ENCODE peak calls at places on chromosomes 13 and 19, in seven cellular contexts. B, D, W, N, X, P and Z are unnamed samples.

GRCh38 chr19:38561053-38561606 is 56.6 kb downstream of the MAP4K1 start:
- DNase-seq in W (no peak), B (no peak), P (no peak), D (no peak), X (no peak), N (no peak), Z (no peak)

GRCh38 chr13:42786696-42787095 is 5.3 kb downstream of the FAM216B start:
- DNase-seq in B (no peak), N (no peak), D (no peak), P (no peak), W (no peak), X (no peak), Z (no peak)

GRCh38 chr19:28831464-28831863 is 381.5 kb downstream of the UQCRFS1 start:
- DNase-seq in W (no peak), N (no peak), B (no peak), D (no peak), X (no peak), P (no peak), Z (no peak)

GRCh38 chr19:45141203-45141900 is 19.4 kb downstream of the NKPD1 start:
- DNase-seq in D (no peak), W (no peak), P (no peak), N (no peak), X (peak; percentile 78), B (no peak), Z (no peak)

GRCh38 chr19:33226550-33227241 is 1.0 kb upstream of the SLC7A10 start:
- DNase-seq in D (no peak), W (no peak), N (no peak), P (no peak), X (no peak), B (no peak), Z (no peak)

GRCh38 chr19:5290336-5291262 is 50.0 kb downstream of the PTPRS start:
- DNase-seq in W (no peak), X (peak; percentile 76), P (no peak), B (no peak), N (no peak), D (no peak), Z (no peak)

GRCh38 chr13:50365300-50365682 is 350.0 kb downstream of the KCNRG start:
- DNase-seq in X (no peak), B (no peak), P (no peak), D (no peak), N (no peak), W (no peak), Z (no peak)

GRCh38 chr13:60448907-60449510 is 52.0 kb downstream of the TDRD3 start:
- DNase-seq in W (no peak), B (peak; percentile 19), D (peak; percentile 72), X (no peak), N (no peak), P (peak; percentile 61), Z (no peak)

GRCh38 chr13:105008606-105009005 is 1526.9 kb downstream of the EFNB2 start:
- DNase-seq in X (no peak), N (no peak), P (no peak), B (no peak), W (no peak), D (no peak), Z (no peak)

GRCh38 chr19:19550972-19551861 is 13.2 kb downstream of the CILP2 start:
- DNase-seq in N (no peak), B (no peak), X (no peak), D (no peak), W (no peak), P (no peak), Z (no peak)

GRCh38 chr19:10654610-10655456 is 687 bp downstream of the ILF3 start:
- DNase-seq in B (peak; percentile 89), X (no peak), D (no peak), W (peak; percentile 63), P (peak; percentile 94), N (peak; percentile 86), Z (peak; percentile 53)

GRCh38 chr19:492091-492531 is 4.2 kb upstream of the MADCAM1 start:
- DNase-seq in X (no peak), B (no peak), D (no peak), P (no peak), W (no peak), N (no peak), Z (no peak)

GRCh38 chr13:102724923-102725322 is 30.1 kb upstream of the METTL21C start:
- DNase-seq in W (no peak), B (no peak), D (peak; percentile 75), N (no peak), P (peak; percentile 73), X (no peak), Z (peak; percentile 3)

GRCh38 chr13:80962173-80962572 is 621.2 kb upstream of the SPRY2 start:
- DNase-seq in N (no peak), B (no peak), X (no peak), D (no peak), W (no peak), P (no peak), Z (no peak)

GRCh38 chr13:75384881-75385707 is 96.9 kb downstream of the TBC1D4 start:
- DNase-seq in D (no peak), N (no peak), W (peak; percentile 36), P (no peak), X (peak; percentile 48), B (no peak), Z (no peak)

GRCh38 chr13:46168341-46168740 is 13.6 kb downstream of the LCP1 start:
- DNase-seq in B (no peak), W (peak; percentile 28), X (no peak), N (no peak), D (peak; percentile 48), P (peak; percentile 18), Z (no peak)

GRCh38 chr13:77925616-77926015 is 7.0 kb upstream of the EDNRB start:
- DNase-seq in W (no peak), N (no peak), D (no peak), X (no peak), P (no peak), B (no peak), Z (no peak)

GRCh38 chr13:39895254-39895653 is 239.8 kb downstream of the COG6 start:
- DNase-seq in X (no peak), B (no peak), P (peak; percentile 11), D (no peak), W (no peak), N (no peak), Z (no peak)

GRCh38 chr13:32381539-32381938 is 46.4 kb downstream of the N4BP2L1 start:
- DNase-seq in W (no peak), D (peak; percentile 39), P (peak; percentile 38), N (no peak), X (no peak), B (peak; percentile 27), Z (no peak)

GRCh38 chr13:21684576-21684975 is 13.7 kb downstream of the FGF9 start:
- DNase-seq in D (no peak), X (no peak), W (no peak), P (peak; percentile 48), N (no peak), B (no peak), Z (no peak)

GRCh38 chr19:38893341-38893771 is 6.1 kb downstream of the SIRT2 start:
- DNase-seq in X (no peak), B (no peak), W (no peak), D (no peak), P (no peak), N (no peak), Z (no peak)

GRCh38 chr19:5389353-5389752 is 48.7 kb upstream of the PTPRS start:
- DNase-seq in P (no peak), X (no peak), N (no peak), W (no peak), B (no peak), D (no peak), Z (no peak)

GRCh38 chr19:703329-703650 is 5.4 kb upstream of the PALM start:
- DNase-seq in W (no peak), B (no peak), X (no peak), P (no peak), D (no peak), N (no peak), Z (no peak)

GRCh38 chr13:50990540-50991506 is 81.2 kb downstream of the RNASEH2B start:
- DNase-seq in P (peak; percentile 89), D (peak; percentile 73), X (peak; percentile 58), N (no peak), B (peak; percentile 67), W (peak; percentile 71), Z (no peak)

GRCh38 chr13:93259527-93260080 is 33.0 kb downstream of the GPC6 start:
- DNase-seq in N (no peak), W (no peak), B (no peak), P (no peak), X (no peak), D (peak; percentile 58), Z (no peak)

GRCh38 chr19:5891938-5892771 is 11.4 kb downstream of the NDUFA11 start:
- DNase-seq in N (no peak), P (peak; percentile 78), B (peak; percentile 70), D (peak; percentile 35), W (peak; percentile 55), X (no peak), Z (no peak)

GRCh38 chr13:100394005-100394695 is 194.4 kb downstream of the GGACT start:
- DNase-seq in N (no peak), W (no peak), P (peak; percentile 62), X (no peak), D (peak; percentile 98), B (peak; percentile 44), Z (peak; percentile 37)